ENCODE peak calls at places on chromosomes 13 and 19, in six cellular contexts. G is DND-41; D is CD8-positive, alpha-beta T cell; U is RWPE1; F is AG09319; H is fibroblast of lung. P is an unnamed sample.

GRCh38 chr13:86446311-86446710 is 647.1 kb upstream of the SLITRK6 start:
- DNase-seq in G (no peak), D (no peak), U (no peak), F (no peak), H (peak), P (no peak)

GRCh38 chr13:45441633-45442032 is 23.1 kb upstream of the COG3 start:
- DNase-seq in G (no peak), D (no peak), U (peak), F (no peak), H (peak), P (no peak)

GRCh38 chr19:18060472-18060871 is 26.3 kb downstream of the IL12RB1 start:
- DNase-seq in G (no peak), D (no peak), U (no peak), F (no peak), H (no peak), P (no peak)

GRCh38 chr19:10872551-10873107 is 1.3 kb downstream of the CARM1 start:
- DNase-seq in G (no peak), D (no peak), U (no peak), F (no peak), H (no peak), P (no peak)

GRCh38 chr13:41639955-41640780 is 182.8 kb downstream of the RGCC start:
- DNase-seq in G (no peak), D (no peak), U (no peak), F (no peak), H (no peak), P (no peak)

GRCh38 chr13:112448621-112449544 is 72.7 kb downstream of the SPACA7 start:
- DNase-seq in G (no peak), D (no peak), U (no peak), F (no peak), H (no peak), P (no peak)

GRCh38 chr19:28961772-28962500 is 251.0 kb downstream of the UQCRFS1 start:
- DNase-seq in G (no peak), D (no peak), U (no peak), F (peak), H (peak), P (no peak)

GRCh38 chr19:872266-872951 is 12.9 kb downstream of the CFD start:
- DNase-seq in G (peak), D (peak), U (peak), F (no peak), H (peak), P (peak)

GRCh38 chr13:27379694-27380596 is 44.5 kb upstream of the GTF3A start:
- DNase-seq in G (peak), D (peak), U (peak), F (no peak), H (peak), P (no peak)

GRCh38 chr13:30576528-30576927 is 41.2 kb upstream of the USPL1 start:
- DNase-seq in G (peak), D (peak), U (peak), F (no peak), H (peak), P (no peak)

GRCh38 chr19:4103073-4103418 is 20.9 kb downstream of the MAP2K2 start:
- DNase-seq in G (no peak), D (no peak), U (no peak), F (no peak), H (peak), P (no peak)

GRCh38 chr19:6494438-6495036 is 7.6 kb downstream of the TUBB4A start:
- DNase-seq in G (no peak), D (no peak), U (no peak), F (no peak), H (no peak), P (no peak)

GRCh38 chr13:41960195-41960699 is 662 bp downstream of the VWA8 start:
- DNase-seq in G (no peak), D (no peak), U (peak), F (no peak), H (peak), P (no peak)

GRCh38 chr13:33694546-33694945 is 123.4 kb upstream of the RFC3 start:
- DNase-seq in G (no peak), D (no peak), U (no peak), F (no peak), H (no peak), P (no peak)

GRCh38 chr19:1313695-1314613 is 28.3 kb downstream of the EFNA2 start:
- DNase-seq in G (no peak), D (no peak), U (no peak), F (no peak), H (no peak), P (no peak)

GRCh38 chr13:113832204-113832603 is 31.7 kb downstream of the GAS6 start:
- DNase-seq in G (no peak), D (no peak), U (no peak), F (no peak), H (no peak), P (no peak)

GRCh38 chr13:24664726-24665409 is 15.3 kb upstream of the ATP12A start:
- DNase-seq in G (no peak), D (no peak), U (peak), F (no peak), H (peak), P (no peak)

GRCh38 chr19:10193666-10194499 is 870 bp downstream of the DNMT1 start:
- DNase-seq in G (no peak), D (peak), U (peak), F (no peak), H (peak), P (no peak)

GRCh38 chr19:18896421-18896841 is 473 bp upstream of the CERS1 start:
- DNase-seq in G (no peak), D (no peak), U (peak), F (no peak), H (peak), P (no peak)

GRCh38 chr13:97986841-97987240 is 33.4 kb downstream of the IPO5 start:
- DNase-seq in G (no peak), D (no peak), U (no peak), F (no peak), H (no peak), P (no peak)

GRCh38 chr13:32212420-32212819 is 102.7 kb downstream of the ZAR1L start:
- DNase-seq in G (no peak), D (no peak), U (no peak), F (peak), H (peak), P (no peak)

GRCh38 chr13:40971321-40971720 is 47.8 kb downstream of the ELF1 start:
- DNase-seq in G (no peak), D (no peak), U (no peak), F (no peak), H (no peak), P (no peak)

GRCh38 chr13:107427531-107427930 is 787.8 kb downstream of the LIG4 start:
- DNase-seq in G (no peak), D (no peak), U (no peak), F (no peak), H (no peak), P (no peak)

GRCh38 chr13:41456768-41457588 is at the start of gene RGCC:
- DNase-seq in G (no peak), D (peak), U (peak), F (no peak), H (peak), P (peak)

GRCh38 chr13:94595943-94596574 is at the start of gene TGDS:
- DNase-seq in G (peak), D (peak), U (peak), F (peak), H (peak), P (peak)

GRCh38 chr13:40170091-40170490 is 496.4 kb downstream of the FOXO1 start:
- DNase-seq in G (no peak), D (no peak), U (no peak), F (no peak), H (no peak), P (no peak)

GRCh38 chr13:98263841-98264240 is 86.8 kb upstream of the RNF113B start:
- DNase-seq in G (no peak), D (no peak), U (no peak), F (no peak), H (no peak), P (no peak)

GRCh38 chr13:79455331-79455730 is 25.6 kb upstream of the NDFIP2 start:
- DNase-seq in G (no peak), D (no peak), U (no peak), F (no peak), H (peak), P (no peak)

GRCh38 chr13:35833031-35833430 is 298.2 kb downstream of the DCLK1 start:
- DNase-seq in G (no peak), D (no peak), U (no peak), F (no peak), H (no peak), P (no peak)
- TF ChIP-seq CTCF in G (no peak), D (no peak), U (no peak), F (no peak), H (no peak), P (no peak)

DNA sequence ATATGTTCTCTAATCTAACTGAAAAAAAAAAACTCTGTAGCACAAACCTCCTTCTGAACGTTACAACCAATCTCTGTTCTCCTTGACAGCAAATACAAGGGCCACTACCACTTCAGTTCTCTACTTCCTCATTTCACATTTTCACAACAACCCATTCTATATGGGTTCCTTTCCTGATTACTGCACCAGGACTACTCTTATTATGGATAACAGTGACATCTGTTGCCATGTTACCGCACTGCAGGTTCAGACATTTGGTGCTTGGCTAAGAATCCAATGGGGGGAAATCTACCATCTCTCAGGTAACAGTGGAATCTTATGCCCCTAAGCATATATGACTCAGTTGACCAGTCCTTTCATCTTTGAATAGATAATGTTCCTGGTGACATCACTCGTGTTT is 11.6 kb upstream of the FPR3 start:
- DNase-seq in G (no peak), D (no peak), U (peak), F (no peak), H (no peak), P (no peak)
- TF ChIP-seq CTCF in G (peak), D (no peak), U (peak), F (no peak), H (no peak), P (no peak)

GRCh38 chr19:45467115-45467455 is 711 bp upstream of the FOSB start:
- DNase-seq in G (no peak), D (no peak), U (no peak), F (no peak), H (no peak), P (no peak)
- TF ChIP-seq CTCF in G (peak), D (no peak), U (no peak), F (no peak), H (no peak), P (no peak)

GRCh38 chr19:21767065-21767800 is at the start of gene ZNF100:
- DNase-seq in G (peak), D (peak), U (peak), F (peak), H (peak), P (peak)
- TF ChIP-seq CTCF in G (peak), D (no peak), U (no peak), F (no peak), H (no peak), P (no peak)

DNA sequence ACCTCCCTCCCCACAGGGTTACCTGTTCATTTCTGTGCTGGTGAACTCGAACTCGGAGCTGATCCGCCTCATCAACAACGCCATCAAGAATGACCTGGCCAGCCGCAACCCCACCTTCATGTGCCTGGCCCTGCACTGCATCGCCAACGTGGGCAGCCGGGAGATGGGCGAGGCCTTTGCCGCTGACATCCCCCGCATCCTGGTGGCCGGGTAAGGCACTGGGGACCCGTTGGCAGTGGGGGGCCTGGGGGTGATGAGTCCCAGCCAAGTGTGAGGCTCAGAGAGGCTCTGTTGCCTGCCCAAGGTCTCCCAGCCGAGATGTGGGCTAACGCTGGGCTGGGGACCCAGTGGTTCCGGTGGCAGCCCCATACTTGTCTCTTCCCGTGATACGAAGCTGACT is 15.7 kb downstream of the AP2A1 start:
- DNase-seq in G (no peak), D (no peak), U (no peak), F (no peak), H (no peak), P (no peak)
- TF ChIP-seq CTCF in G (no peak), D (no peak), U (no peak), F (no peak), H (no peak), P (no peak)

GRCh38 chr13:49099513-49099877 is 120.6 kb upstream of the MLNR start:
- DNase-seq in G (no peak), D (no peak), U (no peak), F (no peak), H (no peak), P (no peak)
- TF ChIP-seq CTCF in G (no peak), D (no peak), U (no peak), F (no peak), H (no peak), P (no peak)